ENCODE peak calls at places on chromosomes 2 and 18, in four cellular contexts. One of them, this sample, is unnamed.

GRCh38 chr2:38474833-38475566 is 97.9 kb upstream of the ATL2 start:
- DNase-seq in K562: peak; percentile 65
- DNase-seq in H1: no peak
- DNase-seq in GM12878: no peak
- DNase-seq in this sample: peak; percentile 48

GRCh38 chr2:120539937-120540718 is 194.2 kb downstream of the INHBB start:
- DNase-seq in H1: no peak
- DNase-seq in GM12878: no peak
- DNase-seq in K562: no peak
- DNase-seq in this sample: peak; percentile 94

GRCh38 chr2:16900405-16901025 is 234.9 kb upstream of the CYRIA start:
- DNase-seq in GM12878: no peak
- DNase-seq in H1: peak; percentile 63
- DNase-seq in K562: peak; percentile 10
- DNase-seq in this sample: peak; percentile 55

GRCh38 chr2:241946306-241947003 is 76.9 kb downstream of the RTP5 start:
- DNase-seq in K562: no peak
- DNase-seq in H1: no peak
- DNase-seq in GM12878: no peak
- DNase-seq in this sample: no peak

GRCh38 chr18:74303936-74304335 is 11.7 kb upstream of the C18orf63 start:
- DNase-seq in K562: no peak
- DNase-seq in H1: no peak
- DNase-seq in GM12878: no peak
- DNase-seq in this sample: no peak

GRCh38 chr2:3626817-3627499 is 31.0 kb upstream of the ALLC start:
- DNase-seq in K562: no peak
- DNase-seq in H1: peak; percentile 33
- DNase-seq in GM12878: no peak
- DNase-seq in this sample: no peak

GRCh38 chr18:48662021-48662661 is 123.3 kb downstream of the CTIF start:
- DNase-seq in H1: no peak
- DNase-seq in GM12878: no peak
- DNase-seq in K562: no peak
- DNase-seq in this sample: peak; percentile 70

GRCh38 chr2:145729993-145730770 is 1210.3 kb upstream of the ZEB2 start:
- DNase-seq in GM12878: no peak
- DNase-seq in K562: peak; percentile 47
- DNase-seq in H1: no peak
- DNase-seq in this sample: no peak

GRCh38 chr2:142865924-142866323 is 11.5 kb upstream of the KYNU start:
- DNase-seq in H1: no peak
- DNase-seq in GM12878: no peak
- DNase-seq in K562: no peak
- DNase-seq in this sample: no peak

GRCh38 chr2:66578067-66578852 is 143.3 kb downstream of the MEIS1 start:
- DNase-seq in K562: no peak
- DNase-seq in H1: peak; percentile 62
- DNase-seq in GM12878: no peak
- DNase-seq in this sample: no peak

GRCh38 chr18:25669741-25670140 is 317.8 kb upstream of the ZNF521 start:
- DNase-seq in GM12878: no peak
- DNase-seq in H1: no peak
- DNase-seq in K562: no peak
- DNase-seq in this sample: no peak

GRCh38 chr2:10283106-10284062 is 19.3 kb upstream of the HPCAL1 start:
- DNase-seq in H1: no peak
- DNase-seq in GM12878: no peak
- DNase-seq in K562: peak; percentile 84
- DNase-seq in this sample: peak; percentile 45

GRCh38 chr2:26562811-26563645 is 78.1 kb downstream of the CIB4 start:
- DNase-seq in GM12878: no peak
- DNase-seq in H1: no peak
- DNase-seq in K562: no peak
- DNase-seq in this sample: no peak

GRCh38 chr2:64015898-64016297 is 3.3 kb downstream of the VPS54 start:
- DNase-seq in K562: no peak
- DNase-seq in GM12878: no peak
- DNase-seq in H1: no peak
- DNase-seq in this sample: no peak

GRCh38 chr2:64975232-64975791 is 13.9 kb upstream of the SLC1A4 start:
- DNase-seq in GM12878: no peak
- DNase-seq in H1: no peak
- DNase-seq in K562: no peak
- DNase-seq in this sample: peak; percentile 88

GRCh38 chr2:64615206-64615763 is 38.4 kb downstream of the SERTAD2 start:
- DNase-seq in K562: no peak
- DNase-seq in GM12878: no peak
- DNase-seq in H1: no peak
- DNase-seq in this sample: no peak

DNA sequence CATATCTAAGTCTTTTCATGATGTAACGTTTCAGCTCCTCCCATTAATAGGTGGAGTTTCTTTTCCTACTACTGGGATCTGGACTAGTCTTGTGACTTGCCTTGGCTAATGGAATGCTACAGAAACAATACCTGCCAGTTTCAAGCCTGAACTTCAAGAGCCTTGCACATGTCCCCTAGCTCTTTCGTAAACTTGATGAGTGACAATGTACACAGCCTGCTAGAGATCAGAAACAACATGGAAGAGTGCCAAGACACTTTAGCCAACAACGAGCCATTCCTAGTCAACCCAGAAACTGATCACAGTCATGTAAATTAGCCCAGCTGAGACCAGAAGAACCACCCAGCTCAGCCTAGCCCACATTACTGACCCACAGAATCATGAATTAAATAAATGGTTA is 24.8 kb upstream of the STK39 start:
- DNase-seq in H1: no peak
- DNase-seq in K562: no peak
- DNase-seq in GM12878: no peak
- DNase-seq in this sample: peak; percentile 97
- TF ChIP-seq KDM1A in H1: no peak
- TF ChIP-seq KDM1A in K562: no peak
- TF ChIP-seq KDM1A in GM12878: no peak
- TF ChIP-seq KDM1A in this sample: no peak

DNA sequence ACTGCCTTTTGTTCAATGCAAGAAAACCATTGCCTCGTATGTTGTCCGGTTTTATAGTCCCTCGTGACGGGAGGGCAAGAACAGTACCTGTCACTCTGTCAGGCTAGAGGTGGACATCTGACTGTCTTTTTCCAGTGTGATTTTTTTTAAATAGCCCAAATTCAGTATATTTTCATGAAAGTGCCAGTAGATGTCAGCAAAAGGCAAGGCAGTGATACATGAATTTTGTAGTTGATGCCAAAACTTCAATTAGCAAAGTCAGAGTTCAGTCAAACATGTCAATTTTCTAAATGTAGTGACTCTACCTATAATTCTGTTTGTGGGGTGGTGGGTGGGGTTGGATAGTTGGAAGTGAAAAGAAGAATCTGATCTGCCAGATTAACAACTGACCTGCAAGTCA is 296.0 kb upstream of the MC4R start:
- DNase-seq in H1: no peak
- DNase-seq in K562: no peak
- DNase-seq in GM12878: no peak
- DNase-seq in this sample: no peak
- TF ChIP-seq SP1 in H1: no peak
- TF ChIP-seq SP1 in K562: no peak
- TF ChIP-seq SP1 in GM12878: no peak
- TF ChIP-seq SP1 in this sample: no peak

GRCh38 chr2:174157048-174157447 is 91.3 kb downstream of the OLA1 start:
- DNase-seq in K562: no peak
- DNase-seq in GM12878: no peak
- DNase-seq in H1: no peak
- DNase-seq in this sample: no peak

GRCh38 chr2:174153757-174154680 is 94.3 kb downstream of the OLA1 start:
- DNase-seq in GM12878: no peak
- DNase-seq in H1: no peak
- DNase-seq in K562: no peak
- DNase-seq in this sample: no peak

GRCh38 chr2:174161490-174161889 is 86.8 kb downstream of the OLA1 start:
- DNase-seq in K562: no peak
- DNase-seq in GM12878: no peak
- DNase-seq in H1: no peak
- DNase-seq in this sample: no peak

GRCh38 chr2:174158003-174158402 is 90.3 kb downstream of the OLA1 start:
- DNase-seq in GM12878: peak; percentile 16
- DNase-seq in H1: peak; percentile 72
- DNase-seq in K562: peak; percentile 64
- DNase-seq in this sample: peak; percentile 68
- TF ChIP-seq KDM1A in GM12878: no peak
- TF ChIP-seq KDM1A in H1: no peak
- TF ChIP-seq KDM1A in K562: no peak
- TF ChIP-seq KDM1A in this sample: no peak

GRCh38 chr2:104658149-104658839 is 195.6 kb upstream of the POU3F3 start:
- DNase-seq in GM12878: no peak
- DNase-seq in K562: no peak
- DNase-seq in H1: peak; percentile 74
- DNase-seq in this sample: no peak
- TF ChIP-seq SP1 in GM12878: no peak
- TF ChIP-seq SP1 in K562: no peak
- TF ChIP-seq SP1 in H1: no peak
- TF ChIP-seq SP1 in this sample: no peak

DNA sequence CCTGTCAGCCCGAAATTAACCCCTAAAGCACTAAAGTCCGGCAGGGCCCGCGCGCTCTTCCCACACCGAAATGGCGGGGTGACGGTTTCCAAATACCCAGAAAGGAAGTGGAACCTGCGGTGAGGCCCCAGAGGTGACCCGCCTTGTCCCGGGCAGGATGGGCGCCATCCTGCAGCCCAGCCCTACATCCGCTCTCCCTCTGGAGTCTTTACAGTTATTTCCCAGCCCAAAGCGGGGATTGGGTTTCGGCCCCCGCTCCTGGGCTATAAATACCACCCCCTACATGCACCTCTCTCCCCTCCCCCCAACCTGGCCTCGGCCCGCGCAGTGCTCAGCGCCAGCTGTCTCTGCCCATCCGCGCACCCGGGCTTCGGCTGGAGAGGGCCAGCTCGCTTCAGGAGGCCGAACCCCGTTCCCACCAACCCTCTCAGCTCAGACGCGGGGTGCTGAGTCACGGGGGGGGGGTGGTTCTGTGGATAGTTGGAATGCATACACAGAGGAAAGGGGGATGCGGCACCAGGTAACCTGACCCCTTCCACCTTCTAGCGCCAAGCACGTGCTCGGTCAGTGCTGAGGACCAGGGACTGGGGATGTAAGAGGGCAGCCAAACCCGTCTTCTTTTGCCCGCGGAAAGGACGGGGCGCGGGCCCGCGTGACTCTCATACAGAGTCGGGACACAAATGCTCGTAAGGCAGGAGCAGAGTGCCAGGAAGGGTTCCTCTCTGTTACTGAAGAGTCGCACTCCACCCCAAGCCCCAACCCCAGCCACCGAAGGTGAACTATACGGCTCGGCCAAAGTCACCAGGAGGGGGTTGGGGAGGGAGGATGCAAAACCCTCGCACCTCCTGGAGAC is at the start of gene TUBA4B:
- DNase-seq in GM12878: no peak
- DNase-seq in H1: peak; percentile 85
- DNase-seq in K562: peak; percentile 50
- DNase-seq in this sample: no peak
- TF ChIP-seq KDM1A in GM12878: no peak
- TF ChIP-seq KDM1A in H1: peak; percentile 57
- TF ChIP-seq KDM1A in K562: no peak
- TF ChIP-seq KDM1A in this sample: no peak

This sample was measured in HepG2.